ENCODE peak calls at places on chromosome 20, in ten cellular contexts. X is GM20000; Y is stimulated activated CD8-positive, alpha-beta memory T cell treated with anti-CD3 and anti-CD28 coated beads, Interleukin-2, amount 100 ng/mL, for 1 hour; E is AG04450; A is fibroblast of pulmonary artery; U is naive thymus-derived CD4-positive, alpha-beta T cell; F is nephron progenitor cell; P is BJ; S is iPS DF 6.9; R is psoas muscle. I is an unnamed sample.

GRCh38 chr20:47347661-47348462 is 8.6 kb downstream of the ZMYND8 start:
- DNase-seq in X (no peak), Y (no peak), E (no peak), A (no peak), U (no peak), F (no peak), P (no peak), S (no peak), R (no peak), I (no peak)

GRCh38 chr20:62114894-62115293 is 7.4 kb upstream of the LSM14B start:
- DNase-seq in X (no peak), Y (no peak), E (no peak), A (no peak), U (no peak), F (no peak), P (no peak), S (no peak), R (no peak), I (no peak)

GRCh38 chr20:52305843-52306242 is 114.3 kb upstream of the ZFP64 start:
- DNase-seq in X (no peak), Y (no peak), E (no peak), A (no peak), U (peak), F (no peak), P (no peak), S (no peak), R (no peak), I (peak)

GRCh38 chr20:40805592-40805991 is 116.6 kb upstream of the MAFB start:
- DNase-seq in X (no peak), Y (no peak), E (no peak), A (no peak), U (no peak), F (no peak), P (no peak), S (no peak), R (no peak), I (no peak)

GRCh38 chr20:31781945-31782344 is 37.2 kb upstream of the MYLK2 start:
- DNase-seq in X (no peak), Y (no peak), E (no peak), A (no peak), U (no peak), F (no peak), P (no peak), S (no peak), R (no peak), I (no peak)

GRCh38 chr20:59039233-59039632 is 3.4 kb downstream of the PRELID3B start:
- DNase-seq in X (no peak), Y (no peak), E (no peak), A (peak), U (no peak), F (no peak), P (no peak), S (no peak), R (no peak), I (no peak)

GRCh38 chr20:19288636-19289035 is 76.2 kb downstream of the SLC24A3 start:
- DNase-seq in X (no peak), Y (no peak), E (no peak), A (no peak), U (no peak), F (no peak), P (no peak), S (no peak), R (no peak), I (no peak)

GRCh38 chr20:59643616-59644061 is 39.3 kb downstream of the PHACTR3 start:
- DNase-seq in X (no peak), Y (no peak), E (no peak), A (no peak), U (no peak), F (no peak), P (no peak), S (no peak), R (no peak), I (no peak)

GRCh38 chr20:56945901-56946300 is 316.8 kb downstream of the TFAP2C start:
- DNase-seq in X (no peak), Y (no peak), E (no peak), A (no peak), U (no peak), F (no peak), P (no peak), S (no peak), R (no peak), I (no peak)

GRCh38 chr20:40414843-40415615 is 274.0 kb downstream of the MAFB start:
- DNase-seq in X (no peak), Y (no peak), E (no peak), A (no peak), U (no peak), F (no peak), P (no peak), S (no peak), R (no peak), I (no peak)

GRCh38 chr20:8073024-8073832 is 53.7 kb upstream of the TMX4 start:
- DNase-seq in X (no peak), Y (no peak), E (no peak), A (peak), U (peak), F (no peak), P (no peak), S (no peak), R (no peak), I (peak)

GRCh38 chr20:15039088-15039762 is 701.8 kb upstream of the FLRT3 start:
- DNase-seq in X (no peak), Y (no peak), E (no peak), A (no peak), U (no peak), F (no peak), P (no peak), S (no peak), R (no peak), I (no peak)

GRCh38 chr20:62953167-62953838 is 794 bp downstream of the SLC17A9 start:
- DNase-seq in X (no peak), Y (no peak), E (no peak), A (no peak), U (no peak), F (no peak), P (no peak), S (no peak), R (peak), I (no peak)

GRCh38 chr20:9490171-9490570 is 24.2 kb upstream of the LAMP5 start:
- DNase-seq in X (no peak), Y (no peak), E (no peak), A (no peak), U (no peak), F (no peak), P (no peak), S (no peak), R (no peak), I (no peak)

GRCh38 chr20:4076671-4077070 is 61.3 kb upstream of the RNF24 start:
- DNase-seq in X (no peak), Y (no peak), E (no peak), A (peak), U (no peak), F (no peak), P (peak), S (no peak), R (no peak), I (no peak)